ENCODE peak calls at places on chromosomes 3 and 15, in four cellular contexts. Y, K, D and L are unnamed samples.
A peak's percentile ranks its signal among the peaks of the same experiment; 100 is the strongest.

GRCh38 chr15:99435138-99435695 is 130.6 kb upstream of the MEF2A start:
- DNase-seq in Y (no peak), D (no peak), K (no peak), L (no peak)

GRCh38 chr3:129481783-129482332 is 41.8 kb downstream of the IFT122 start:
- DNase-seq in Y (no peak), D (no peak), K (peak; percentile 23), L (no peak)

GRCh38 chr3:70742081-70742480 is 429.6 kb upstream of the MDFIC2 start:
- DNase-seq in D (no peak), Y (no peak), K (no peak), L (no peak)

GRCh38 chr3:25662921-25663320 is 1.8 kb downstream of the TOP2B start:
- DNase-seq in D (no peak), Y (no peak), K (no peak), L (no peak)

GRCh38 chr3:141152801-141153678 is 78.6 kb upstream of the PXYLP1 start:
- DNase-seq in K (no peak), D (no peak), Y (no peak), L (no peak)

GRCh38 chr15:41967506-41968206 is 4.7 kb downstream of the EHD4 start:
- DNase-seq in D (no peak), Y (no peak), K (no peak), L (no peak)

GRCh38 chr3:35651456-35651855 is 12.1 kb downstream of the ARPP21 start:
- DNase-seq in Y (no peak), K (no peak), D (no peak), L (no peak)

GRCh38 chr15:97504031-97504430 is 456.5 kb upstream of the ARRDC4 start:
- DNase-seq in Y (no peak), K (no peak), D (no peak), L (no peak)

GRCh38 chr15:60373327-60373726 is 24.5 kb downstream of the ANXA2 start:
- DNase-seq in Y (no peak), K (no peak), D (no peak), L (no peak)

GRCh38 chr15:52441846-52442245 is 86.8 kb downstream of the MYO5A start:
- DNase-seq in D (no peak), K (no peak), Y (no peak), L (no peak)

DNA sequence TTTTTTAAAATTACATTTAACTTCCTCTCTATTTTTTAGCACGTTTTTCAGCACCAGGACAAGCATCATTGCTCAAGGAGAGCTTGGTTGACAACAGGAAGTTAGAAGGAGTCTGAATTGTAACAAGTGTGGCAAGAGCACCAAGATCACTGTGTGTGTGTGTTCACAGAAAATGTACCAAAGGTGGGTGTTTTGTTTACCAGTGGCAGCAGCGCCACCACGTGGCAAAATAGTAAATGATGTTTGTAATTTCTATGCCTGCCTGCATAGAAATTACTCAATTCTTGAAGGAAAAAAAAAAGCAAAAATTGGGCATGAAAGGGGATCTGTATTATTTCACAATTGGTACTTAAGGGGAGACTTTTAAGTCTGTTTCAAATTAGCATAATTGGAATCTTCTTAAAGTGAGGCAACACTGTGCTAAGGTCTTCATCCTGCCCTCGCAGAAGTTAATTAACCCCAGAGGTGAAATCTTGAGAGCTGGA is 7.4 kb upstream of the U2SURP start:
- DNase-seq in Y (peak; percentile 58), K (peak; percentile 55), D (peak; percentile 66), L (peak; percentile 72)
- TF ChIP-seq ELF4 in Y (no peak), K (no peak), D (no peak), L (no peak)

GRCh38 chr3:179921500-179921899 is 115.2 kb downstream of the PEX5L start:
- DNase-seq in Y (no peak), K (no peak), D (no peak), L (no peak)
- TF ChIP-seq ELF4 in Y (no peak), K (no peak), D (no peak), L (no peak)

GRCh38 chr15:29774900-29775299 is 47.4 kb downstream of the TJP1 start:
- DNase-seq in Y (no peak), K (no peak), D (peak; percentile 21), L (no peak)
- TF ChIP-seq ELF4 in Y (no peak), K (no peak), D (no peak), L (no peak)

GRCh38 chr3:55723653-55724406 is 236.7 kb upstream of the WNT5A start:
- DNase-seq in K (no peak), Y (no peak), D (no peak), L (no peak)
- TF ChIP-seq ELF4 in K (no peak), Y (no peak), D (no peak), L (no peak)